ENCODE peak calls at places on chromosomes 11 and 22, in five cellular contexts. One of them, this sample, is unnamed. For H3K9me3, the result is how much of the 10 kb centered on the place peaks cover.

GRCh38 chr11:75894036-75894585 is 79.1 kb downstream of the UVRAG start:
- DNase-seq in CD4-positive, alpha-beta T cell: no peak
- DNase-seq in heart right ventricle: no peak
- DNase-seq in IMR-90: no peak
- DNase-seq in thoracic aorta: no peak
- DNase-seq in this sample: no peak

GRCh38 chr11:35272391-35272821 is 133.4 kb downstream of the CD44 start:
- DNase-seq in CD4-positive, alpha-beta T cell: peak
- DNase-seq in heart right ventricle: no peak
- DNase-seq in IMR-90: no peak
- DNase-seq in thoracic aorta: no peak
- DNase-seq in this sample: peak

GRCh38 chr22:19819209-19819910 is 35.3 kb downstream of the GNB1L start:
- DNase-seq in CD4-positive, alpha-beta T cell: no peak
- DNase-seq in heart right ventricle: no peak
- DNase-seq in IMR-90: no peak
- DNase-seq in thoracic aorta: no peak
- DNase-seq in this sample: no peak

GRCh38 chr11:47766363-47767227 is 546 bp downstream of the FNBP4 start:
- DNase-seq in CD4-positive, alpha-beta T cell: peak
- DNase-seq in heart right ventricle: peak
- DNase-seq in IMR-90: peak
- DNase-seq in thoracic aorta: no peak
- DNase-seq in this sample: peak

GRCh38 chr11:97965849-97966646 is 1054.7 kb upstream of the CNTN5 start:
- DNase-seq in CD4-positive, alpha-beta T cell: no peak
- DNase-seq in heart right ventricle: no peak
- DNase-seq in IMR-90: peak
- DNase-seq in thoracic aorta: no peak
- DNase-seq in this sample: no peak

GRCh38 chr11:32225491-32226285 is 134.8 kb downstream of the RCN1 start:
- DNase-seq in CD4-positive, alpha-beta T cell: no peak
- DNase-seq in heart right ventricle: no peak
- DNase-seq in IMR-90: no peak
- DNase-seq in thoracic aorta: no peak
- DNase-seq in this sample: no peak

GRCh38 chr11:131868769-131869482 is 498.5 kb downstream of the NTM start:
- DNase-seq in CD4-positive, alpha-beta T cell: no peak
- DNase-seq in heart right ventricle: no peak
- DNase-seq in IMR-90: peak
- DNase-seq in thoracic aorta: no peak
- DNase-seq in this sample: no peak

GRCh38 chr11:17781221-17781620 is 46.6 kb downstream of the KCNC1 start:
- DNase-seq in CD4-positive, alpha-beta T cell: no peak
- DNase-seq in heart right ventricle: no peak
- DNase-seq in IMR-90: no peak
- DNase-seq in thoracic aorta: no peak
- DNase-seq in this sample: no peak

GRCh38 chr11:9535189-9535781 is 38.2 kb upstream of the WEE1 start:
- DNase-seq in CD4-positive, alpha-beta T cell: peak
- DNase-seq in heart right ventricle: peak
- DNase-seq in IMR-90: peak
- DNase-seq in thoracic aorta: peak
- DNase-seq in this sample: peak

GRCh38 chr11:65642014-65642671 is 4.2 kb downstream of the SIPA1 start:
- DNase-seq in CD4-positive, alpha-beta T cell: no peak
- DNase-seq in heart right ventricle: no peak
- DNase-seq in IMR-90: no peak
- DNase-seq in thoracic aorta: no peak
- DNase-seq in this sample: no peak

GRCh38 chr22:28788601-28789000 is 11.8 kb downstream of the XBP1 start:
- DNase-seq in CD4-positive, alpha-beta T cell: no peak
- DNase-seq in heart right ventricle: no peak
- DNase-seq in IMR-90: no peak
- DNase-seq in thoracic aorta: no peak
- DNase-seq in this sample: no peak

GRCh38 chr22:47207387-47207786 is 444.9 kb downstream of the TBC1D22A start:
- DNase-seq in CD4-positive, alpha-beta T cell: no peak
- DNase-seq in heart right ventricle: no peak
- DNase-seq in IMR-90: no peak
- DNase-seq in thoracic aorta: no peak
- DNase-seq in this sample: no peak

GRCh38 chr11:13668957-13669521 is 571 bp downstream of the FAR1 start:
- DNase-seq in CD4-positive, alpha-beta T cell: peak
- DNase-seq in heart right ventricle: peak
- DNase-seq in IMR-90: peak
- DNase-seq in thoracic aorta: peak
- DNase-seq in this sample: peak

GRCh38 chr22:20972014-20972797 is 5.2 kb downstream of the AIFM3 start:
- DNase-seq in CD4-positive, alpha-beta T cell: no peak
- DNase-seq in heart right ventricle: no peak
- DNase-seq in IMR-90: no peak
- DNase-seq in thoracic aorta: no peak
- DNase-seq in this sample: no peak

GRCh38 chr11:65903068-65903481 is 2.9 kb upstream of the FOSL1 start:
- DNase-seq in CD4-positive, alpha-beta T cell: no peak
- DNase-seq in heart right ventricle: no peak
- DNase-seq in IMR-90: peak
- DNase-seq in thoracic aorta: no peak
- DNase-seq in this sample: no peak

GRCh38 chr22:38085056-38085455 is 1.1 kb upstream of the SLC16A8 start:
- DNase-seq in CD4-positive, alpha-beta T cell: no peak
- DNase-seq in heart right ventricle: no peak
- DNase-seq in IMR-90: no peak
- DNase-seq in thoracic aorta: no peak
- DNase-seq in this sample: no peak

GRCh38 chr22:24178502-24179440 is 2.5 kb upstream of the SUSD2 start:
- DNase-seq in CD4-positive, alpha-beta T cell: no peak
- DNase-seq in heart right ventricle: no peak
- DNase-seq in IMR-90: no peak
- DNase-seq in thoracic aorta: no peak
- DNase-seq in this sample: no peak

GRCh38 chr22:24165673-24166072 is 15.6 kb upstream of the SUSD2 start:
- DNase-seq in CD4-positive, alpha-beta T cell: no peak
- DNase-seq in heart right ventricle: no peak
- DNase-seq in IMR-90: peak
- DNase-seq in thoracic aorta: no peak
- DNase-seq in this sample: no peak

GRCh38 chr11:3786781-3787428 is 10.4 kb downstream of the NUP98 start:
- DNase-seq in CD4-positive, alpha-beta T cell: no peak
- DNase-seq in heart right ventricle: no peak
- DNase-seq in IMR-90: no peak
- DNase-seq in thoracic aorta: no peak
- DNase-seq in this sample: no peak

GRCh38 chr11:108897916-108898315 is 233.0 kb downstream of the DDX10 start:
- DNase-seq in CD4-positive, alpha-beta T cell: no peak
- DNase-seq in heart right ventricle: no peak
- DNase-seq in IMR-90: no peak
- DNase-seq in thoracic aorta: no peak
- DNase-seq in this sample: no peak

GRCh38 chr11:111329306-111330204 is 31.2 kb downstream of the POU2AF3 start:
- DNase-seq in CD4-positive, alpha-beta T cell: no peak
- DNase-seq in heart right ventricle: peak
- DNase-seq in IMR-90: no peak
- DNase-seq in thoracic aorta: no peak
- DNase-seq in this sample: no peak

GRCh38 chr22:46535876-46536558 is 1.4 kb downstream of the CELSR1 start:
- DNase-seq in CD4-positive, alpha-beta T cell: no peak
- DNase-seq in heart right ventricle: no peak
- DNase-seq in IMR-90: no peak
- DNase-seq in thoracic aorta: no peak
- DNase-seq in this sample: no peak

GRCh38 chr11:61955031-61955415 is 4.9 kb downstream of the BEST1 start:
- DNase-seq in CD4-positive, alpha-beta T cell: no peak
- DNase-seq in heart right ventricle: peak
- DNase-seq in IMR-90: peak
- DNase-seq in thoracic aorta: no peak
- DNase-seq in this sample: peak

GRCh38 chr11:132343445-132343844 is 973.0 kb downstream of the NTM start:
- DNase-seq in CD4-positive, alpha-beta T cell: no peak
- DNase-seq in heart right ventricle: no peak
- DNase-seq in IMR-90: no peak
- DNase-seq in thoracic aorta: no peak
- DNase-seq in this sample: no peak

GRCh38 chr11:33319965-33320813 is 63.0 kb downstream of the HIPK3 start:
- DNase-seq in CD4-positive, alpha-beta T cell: no peak
- DNase-seq in heart right ventricle: no peak
- DNase-seq in IMR-90: no peak
- DNase-seq in thoracic aorta: no peak
- DNase-seq in this sample: no peak

GRCh38 chr11:79173615-79174014 is 267.2 kb downstream of the TENM4 start:
- DNase-seq in CD4-positive, alpha-beta T cell: no peak
- DNase-seq in heart right ventricle: no peak
- DNase-seq in IMR-90: peak
- DNase-seq in thoracic aorta: no peak
- DNase-seq in this sample: no peak

GRCh38 chr22:43014062-43014875 is 680 bp downstream of the PACSIN2 start:
- DNase-seq in CD4-positive, alpha-beta T cell: peak
- DNase-seq in heart right ventricle: peak
- DNase-seq in IMR-90: no peak
- DNase-seq in thoracic aorta: no peak
- DNase-seq in this sample: peak

DNA sequence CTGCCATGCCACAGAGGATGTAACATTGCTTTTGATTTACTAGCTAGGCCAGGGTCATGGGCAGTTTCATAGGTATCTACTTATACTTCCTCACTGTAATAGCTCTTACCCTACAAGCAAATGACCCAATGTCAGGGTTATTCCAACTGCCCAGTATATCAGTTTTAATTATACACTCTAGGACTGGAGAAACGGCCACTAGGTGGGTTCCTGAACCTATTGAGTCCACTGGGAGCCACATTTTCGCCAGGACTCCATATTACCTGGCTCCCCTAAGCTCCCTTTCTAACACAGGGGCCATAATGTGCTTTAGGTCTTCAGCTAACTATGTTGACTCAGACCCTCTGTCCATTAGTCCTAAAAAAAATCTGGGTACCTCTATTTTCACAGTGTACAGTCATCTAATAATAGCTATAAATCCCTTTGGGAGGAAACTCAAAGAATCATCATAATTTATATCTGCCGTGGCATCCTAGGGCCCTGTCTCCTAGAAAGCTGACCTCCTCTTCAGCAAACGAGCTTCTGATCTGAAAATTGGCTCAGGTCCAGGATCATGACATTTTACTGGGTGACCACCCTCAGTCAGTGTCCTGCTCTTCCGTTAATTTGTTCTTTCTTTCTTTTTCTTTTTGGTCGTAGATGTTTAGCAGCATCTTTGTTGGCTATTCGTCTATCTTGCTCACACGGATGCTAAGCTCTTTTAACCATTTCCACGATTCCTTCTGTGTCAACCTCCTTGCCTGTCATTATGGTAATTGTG is 244.3 kb downstream of the FAM76B start:
- DNase-seq in CD4-positive, alpha-beta T cell: no peak
- DNase-seq in heart right ventricle: no peak
- DNase-seq in IMR-90: no peak
- DNase-seq in thoracic aorta: no peak
- DNase-seq in this sample: no peak
- TF ChIP-seq CTCF in CD4-positive, alpha-beta T cell: no peak
- TF ChIP-seq CTCF in heart right ventricle: no peak
- TF ChIP-seq CTCF in IMR-90: peak
- TF ChIP-seq CTCF in thoracic aorta: no peak
- TF ChIP-seq CTCF in this sample: no peak

DNA sequence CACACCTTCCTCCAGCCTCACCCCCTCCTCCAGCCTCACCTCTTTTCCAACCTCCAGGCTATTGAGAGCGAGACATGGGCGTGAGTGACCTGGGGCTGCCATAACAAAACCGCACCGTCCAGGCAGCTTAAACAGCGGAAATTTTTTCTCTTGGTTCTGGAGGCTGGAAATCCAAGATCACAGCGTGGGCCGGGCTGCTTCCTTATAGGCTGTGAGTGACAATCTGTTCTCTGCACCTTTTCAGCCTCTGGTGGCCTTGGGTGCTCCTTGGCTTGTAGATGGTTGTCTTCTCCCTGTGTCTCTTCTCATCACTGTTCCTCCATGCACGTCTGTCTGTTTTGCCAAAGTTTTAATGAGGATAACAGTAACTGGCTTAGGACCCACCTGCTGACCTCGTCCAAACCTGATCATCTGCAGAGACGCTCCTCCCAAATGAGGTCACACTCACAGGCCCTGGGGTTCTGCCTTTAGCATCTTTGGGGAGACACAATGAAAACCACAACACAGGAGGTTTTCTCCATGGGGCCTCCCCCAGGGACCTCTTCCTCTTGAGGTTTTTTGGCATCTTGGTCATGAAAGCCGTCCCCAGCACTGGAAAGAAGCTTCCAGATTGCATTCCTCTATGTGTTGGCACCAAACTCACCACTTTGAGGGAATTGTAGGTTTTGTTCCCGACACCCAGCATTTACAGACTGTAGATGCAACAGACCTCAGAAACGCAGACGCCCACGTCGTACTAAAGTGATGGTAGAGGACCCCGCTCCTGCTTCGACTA is 878.1 kb downstream of the BRD1 start:
- DNase-seq in CD4-positive, alpha-beta T cell: no peak
- DNase-seq in heart right ventricle: no peak
- DNase-seq in IMR-90: no peak
- DNase-seq in thoracic aorta: no peak
- DNase-seq in this sample: peak
- H3K9me3 ChIP-seq in CD4-positive, alpha-beta T cell: under half
- H3K9me3 ChIP-seq in heart right ventricle: under half
- H3K9me3 ChIP-seq in IMR-90: under half
- H3K9me3 ChIP-seq in thoracic aorta: under half
- H3K9me3 ChIP-seq in this sample: under half

GRCh38 chr22:22989856-22990255 is 80.5 kb upstream of the GNAZ start:
- DNase-seq in CD4-positive, alpha-beta T cell: no peak
- DNase-seq in heart right ventricle: no peak
- DNase-seq in IMR-90: no peak
- DNase-seq in thoracic aorta: no peak
- DNase-seq in this sample: no peak
- TF ChIP-seq CTCF in CD4-positive, alpha-beta T cell: no peak
- TF ChIP-seq CTCF in heart right ventricle: no peak
- TF ChIP-seq CTCF in IMR-90: no peak
- TF ChIP-seq CTCF in thoracic aorta: no peak
- TF ChIP-seq CTCF in this sample: no peak

GRCh38 chr22:49590851-49591445 is 236.7 kb downstream of the BRD1 start:
- DNase-seq in CD4-positive, alpha-beta T cell: no peak
- DNase-seq in heart right ventricle: no peak
- DNase-seq in IMR-90: no peak
- DNase-seq in thoracic aorta: no peak
- DNase-seq in this sample: peak
- H3K9me3 ChIP-seq in CD4-positive, alpha-beta T cell: under half
- H3K9me3 ChIP-seq in heart right ventricle: under half
- H3K9me3 ChIP-seq in IMR-90: half or more
- H3K9me3 ChIP-seq in thoracic aorta: under half
- H3K9me3 ChIP-seq in this sample: under half

GRCh38 chr11:41612415-41612814 is 153.0 kb upstream of the LRRC4C start:
- DNase-seq in CD4-positive, alpha-beta T cell: no peak
- DNase-seq in heart right ventricle: no peak
- DNase-seq in IMR-90: no peak
- DNase-seq in thoracic aorta: no peak
- DNase-seq in this sample: no peak
- TF ChIP-seq CTCF in CD4-positive, alpha-beta T cell: no peak
- TF ChIP-seq CTCF in heart right ventricle: no peak
- TF ChIP-seq CTCF in IMR-90: no peak
- TF ChIP-seq CTCF in thoracic aorta: no peak
- TF ChIP-seq CTCF in this sample: no peak